ENCODE peak calls at places on chromosome 4, in ten cellular contexts. S is lung, L is GM13977, A is right atrium auricular region, C is mesothelial cell of epicardium, X is tibial nerve, P is fibroblast of mammary gland, Y is ascending aorta, N is sigmoid colon, B is Peyer's patch. T is an unnamed sample.

GRCh38 chr4:145216532-145216931 is 36.1 kb upstream of the OTUD4 start:
- DNase-seq in S (no peak), L (peak), A (no peak), C (no peak), X (no peak), P (peak), Y (no peak), N (no peak), B (no peak), T (peak)

GRCh38 chr4:10635096-10635495 is 49.5 kb downstream of the CLNK start:
- DNase-seq in S (no peak), L (no peak), A (no peak), C (no peak), X (no peak), P (no peak), Y (no peak), N (no peak), B (no peak), T (no peak)

GRCh38 chr4:168174308-168174707 is 82.0 kb downstream of the ANXA10 start:
- DNase-seq in S (no peak), L (no peak), A (no peak), C (no peak), X (no peak), P (no peak), Y (no peak), N (no peak), B (no peak), T (no peak)

GRCh38 chr4:101200561-101200960 is 146.8 kb downstream of the PPP3CA start:
- DNase-seq in S (no peak), L (no peak), A (no peak), C (no peak), X (no peak), P (peak), Y (no peak), N (no peak), B (no peak), T (no peak)

GRCh38 chr4:86498560-86499166 is 95.5 kb upstream of the PTPN13 start:
- DNase-seq in S (no peak), L (peak), A (no peak), C (no peak), X (peak), P (peak), Y (no peak), N (no peak), B (no peak), T (peak)

GRCh38 chr4:168220893-168221292 is 97.7 kb downstream of the DDX60 start:
- DNase-seq in S (no peak), L (no peak), A (no peak), C (no peak), X (no peak), P (peak), Y (no peak), N (no peak), B (no peak), T (no peak)

GRCh38 chr4:82561745-82562552 is at the start of gene TMEM150C:
- DNase-seq in S (no peak), L (no peak), A (no peak), C (peak), X (no peak), P (peak), Y (no peak), N (no peak), B (no peak), T (peak)

GRCh38 chr4:7959066-7959465 is 19.4 kb upstream of the AFAP1 start:
- DNase-seq in S (no peak), L (no peak), A (no peak), C (no peak), X (no peak), P (no peak), Y (no peak), N (no peak), B (no peak), T (no peak)

GRCh38 chr4:5890063-5890727 is 2.7 kb downstream of the CRMP1 start:
- DNase-seq in S (no peak), L (peak), A (no peak), C (no peak), X (no peak), P (no peak), Y (no peak), N (no peak), B (no peak), T (peak)

GRCh38 chr4:142840516-142841123 is 5.5 kb downstream of the INPP4B start:
- DNase-seq in S (no peak), L (peak), A (no peak), C (no peak), X (no peak), P (peak), Y (no peak), N (no peak), B (peak), T (no peak)

GRCh38 chr4:147825451-147826287 is 93.8 kb downstream of the ARHGAP10 start:
- DNase-seq in S (no peak), L (no peak), A (no peak), C (no peak), X (no peak), P (peak), Y (no peak), N (no peak), B (peak), T (no peak)

GRCh38 chr4:81314196-81314896 is 99.3 kb upstream of the PRKG2 start:
- DNase-seq in S (peak), L (no peak), A (peak), C (no peak), X (no peak), P (peak), Y (no peak), N (no peak), B (peak), T (no peak)

GRCh38 chr4:10347281-10347795 is 109.9 kb downstream of the ZNF518B start:
- DNase-seq in S (no peak), L (no peak), A (no peak), C (no peak), X (no peak), P (no peak), Y (no peak), N (no peak), B (no peak), T (no peak)

GRCh38 chr4:94711635-94712034 is 46.1 kb upstream of the BMPR1B start:
- DNase-seq in S (no peak), L (no peak), A (no peak), C (no peak), X (no peak), P (no peak), Y (no peak), N (no peak), B (no peak), T (no peak)

GRCh38 chr4:37542749-37543148 is 143.4 kb downstream of the RELL1 start:
- DNase-seq in S (no peak), L (no peak), A (no peak), C (no peak), X (no peak), P (no peak), Y (no peak), N (no peak), B (no peak), T (no peak)

GRCh38 chr4:110830461-110830860 is 207.6 kb upstream of the PITX2 start:
- DNase-seq in S (no peak), L (no peak), A (no peak), C (no peak), X (no peak), P (no peak), Y (no peak), N (no peak), B (no peak), T (no peak)

GRCh38 chr4:75555294-75556164 is at the start of gene ODAPH:
- DNase-seq in S (no peak), L (peak), A (no peak), C (no peak), X (no peak), P (peak), Y (no peak), N (no peak), B (peak), T (peak)

GRCh38 chr4:19327364-19327763 is 924.3 kb upstream of the SLIT2 start:
- DNase-seq in S (no peak), L (no peak), A (no peak), C (no peak), X (no peak), P (peak), Y (no peak), N (no peak), B (no peak), T (no peak)

GRCh38 chr4:52407545-52407944 is 251.6 kb downstream of the USP46 start:
- DNase-seq in S (no peak), L (no peak), A (no peak), C (no peak), X (no peak), P (peak), Y (no peak), N (no peak), B (no peak), T (no peak)

GRCh38 chr4:141301216-141301615 is 80.5 kb downstream of the ZNF330 start:
- DNase-seq in S (no peak), L (no peak), A (no peak), C (no peak), X (no peak), P (no peak), Y (no peak), N (no peak), B (no peak), T (no peak)

GRCh38 chr4:95715830-95716229 is 124.1 kb upstream of the PDHA2 start:
- DNase-seq in S (no peak), L (no peak), A (no peak), C (no peak), X (no peak), P (no peak), Y (no peak), N (no peak), B (no peak), T (no peak)

GRCh38 chr4:95732061-95732460 is 107.8 kb upstream of the PDHA2 start:
- DNase-seq in S (no peak), L (no peak), A (no peak), C (no peak), X (no peak), P (peak), Y (no peak), N (no peak), B (no peak), T (no peak)

GRCh38 chr4:141142423-141142822 is 9.2 kb upstream of the RNF150 start:
- DNase-seq in S (peak), L (no peak), A (no peak), C (no peak), X (no peak), P (no peak), Y (no peak), N (no peak), B (no peak), T (no peak)

GRCh38 chr4:76665721-76666120 is 230.7 kb downstream of the SHROOM3 start:
- DNase-seq in S (no peak), L (no peak), A (no peak), C (no peak), X (no peak), P (no peak), Y (no peak), N (no peak), B (no peak), T (no peak)

GRCh38 chr4:151486166-151486565 is 77.2 kb downstream of the FHIP1A start:
- DNase-seq in S (no peak), L (no peak), A (no peak), C (no peak), X (no peak), P (peak), Y (no peak), N (no peak), B (no peak), T (no peak)

GRCh38 chr4:79575709-79576479 is 167.9 kb upstream of the GK2 start:
- DNase-seq in S (no peak), L (no peak), A (no peak), C (no peak), X (no peak), P (no peak), Y (no peak), N (peak), B (no peak), T (no peak)

GRCh38 chr4:168797176-168797575 is 212.9 kb downstream of the CBR4 start:
- DNase-seq in S (no peak), L (no peak), A (no peak), C (no peak), X (no peak), P (peak), Y (no peak), N (no peak), B (no peak), T (no peak)

GRCh38 chr4:169848018-169848417 is 90.3 kb upstream of the HPF1 start:
- DNase-seq in S (no peak), L (no peak), A (no peak), C (no peak), X (no peak), P (no peak), Y (no peak), N (no peak), B (no peak), T (no peak)

GRCh38 chr4:147587061-147587460 is 30.1 kb upstream of the TMEM184C start:
- DNase-seq in S (no peak), L (no peak), A (no peak), C (no peak), X (no peak), P (no peak), Y (no peak), N (no peak), B (no peak), T (no peak)

GRCh38 chr4:149986916-149987315 is 91.3 kb upstream of the DCLK2 start:
- DNase-seq in S (no peak), L (no peak), A (no peak), C (no peak), X (no peak), P (no peak), Y (no peak), N (no peak), B (no peak), T (no peak)

GRCh38 chr4:136741468-136741867 is 790.8 kb downstream of the PCDH18 start:
- DNase-seq in S (no peak), L (no peak), A (no peak), C (no peak), X (no peak), P (peak), Y (no peak), N (no peak), B (no peak), T (no peak)

GRCh38 chr4:185004562-185005208 is 13.6 kb upstream of the HELT start:
- DNase-seq in S (no peak), L (no peak), A (no peak), C (no peak), X (peak), P (no peak), Y (no peak), N (peak), B (no peak), T (no peak)

GRCh38 chr4:27048350-27049100 is 187.9 kb downstream of the STIM2 start:
- DNase-seq in S (no peak), L (peak), A (no peak), C (no peak), X (no peak), P (peak), Y (no peak), N (no peak), B (no peak), T (peak)

GRCh38 chr4:25925486-25926201 is 11.6 kb downstream of the SMIM20 start:
- DNase-seq in S (no peak), L (peak), A (no peak), C (peak), X (peak), P (peak), Y (no peak), N (no peak), B (peak), T (peak)

GRCh38 chr4:149498246-149498645 is 317.4 kb downstream of the IQCM start:
- DNase-seq in S (no peak), L (no peak), A (no peak), C (no peak), X (no peak), P (no peak), Y (no peak), N (no peak), B (no peak), T (no peak)

GRCh38 chr4:6714954-6715353 is 1.0 kb upstream of the BLOC1S4 start:
- DNase-seq in S (no peak), L (no peak), A (no peak), C (no peak), X (no peak), P (no peak), Y (no peak), N (no peak), B (no peak), T (no peak)

GRCh38 chr4:77959566-77960338 is 97.1 kb downstream of the MRPL1 start:
- DNase-seq in S (no peak), L (peak), A (no peak), C (no peak), X (peak), P (peak), Y (no peak), N (no peak), B (no peak), T (peak)

GRCh38 chr4:8255698-8256441 is 13.7 kb upstream of the HTRA3 start:
- DNase-seq in S (no peak), L (no peak), A (peak), C (no peak), X (no peak), P (peak), Y (no peak), N (no peak), B (no peak), T (no peak)

DNA sequence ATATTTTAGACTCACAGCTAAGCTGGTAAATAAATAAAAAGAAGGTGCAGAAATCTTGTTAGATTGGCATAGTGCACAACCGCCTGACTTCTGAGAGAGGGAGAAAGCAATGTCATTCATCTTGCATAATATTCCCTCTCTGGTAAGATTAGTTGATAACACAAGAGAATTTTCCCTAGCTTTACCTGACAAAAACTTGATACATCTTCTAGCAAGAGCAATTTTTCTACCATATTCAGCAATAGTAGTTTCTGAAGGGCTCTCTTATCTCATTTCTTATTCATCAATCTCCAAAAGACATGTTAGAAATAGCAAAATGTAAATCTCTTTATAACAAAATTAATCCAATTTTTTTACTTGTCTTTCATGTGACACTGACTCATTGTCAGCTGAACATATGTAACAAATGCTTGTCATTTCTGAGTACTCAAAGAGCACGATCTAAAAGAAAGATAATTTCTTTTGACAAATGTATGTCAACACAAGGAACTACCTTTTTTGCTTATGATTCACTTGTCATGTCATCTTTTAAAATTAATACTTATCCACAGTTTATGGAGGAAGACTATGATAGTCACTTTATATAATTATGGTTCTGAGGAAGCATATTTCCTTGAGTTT is 240.0 kb downstream of the ARAP2 start:
- DNase-seq in S (no peak), L (no peak), A (no peak), C (no peak), X (no peak), P (no peak), Y (no peak), N (no peak), B (no peak), T (no peak)
- TF ChIP-seq CTCF in S (no peak), L (no peak), A (no peak), C (no peak), X (no peak), P (no peak), Y (no peak), N (no peak), B (no peak), T (no peak)

GRCh38 chr4:153542835-153543234 is 76.7 kb downstream of the TMEM131L start:
- DNase-seq in S (no peak), L (no peak), A (no peak), C (no peak), X (no peak), P (no peak), Y (no peak), N (no peak), B (no peak), T (no peak)

GRCh38 chr4:153543351-153543750 is 77.2 kb downstream of the TMEM131L start:
- DNase-seq in S (no peak), L (no peak), A (no peak), C (no peak), X (no peak), P (no peak), Y (no peak), N (no peak), B (no peak), T (no peak)

GRCh38 chr4:153542131-153542530 is 76.0 kb downstream of the TMEM131L start:
- DNase-seq in S (no peak), L (no peak), A (no peak), C (no peak), X (no peak), P (no peak), Y (no peak), N (no peak), B (no peak), T (no peak)

GRCh38 chr4:153539058-153539826 is 73.1 kb downstream of the TMEM131L start:
- DNase-seq in S (no peak), L (no peak), A (no peak), C (no peak), X (no peak), P (no peak), Y (no peak), N (no peak), B (no peak), T (no peak)

DNA sequence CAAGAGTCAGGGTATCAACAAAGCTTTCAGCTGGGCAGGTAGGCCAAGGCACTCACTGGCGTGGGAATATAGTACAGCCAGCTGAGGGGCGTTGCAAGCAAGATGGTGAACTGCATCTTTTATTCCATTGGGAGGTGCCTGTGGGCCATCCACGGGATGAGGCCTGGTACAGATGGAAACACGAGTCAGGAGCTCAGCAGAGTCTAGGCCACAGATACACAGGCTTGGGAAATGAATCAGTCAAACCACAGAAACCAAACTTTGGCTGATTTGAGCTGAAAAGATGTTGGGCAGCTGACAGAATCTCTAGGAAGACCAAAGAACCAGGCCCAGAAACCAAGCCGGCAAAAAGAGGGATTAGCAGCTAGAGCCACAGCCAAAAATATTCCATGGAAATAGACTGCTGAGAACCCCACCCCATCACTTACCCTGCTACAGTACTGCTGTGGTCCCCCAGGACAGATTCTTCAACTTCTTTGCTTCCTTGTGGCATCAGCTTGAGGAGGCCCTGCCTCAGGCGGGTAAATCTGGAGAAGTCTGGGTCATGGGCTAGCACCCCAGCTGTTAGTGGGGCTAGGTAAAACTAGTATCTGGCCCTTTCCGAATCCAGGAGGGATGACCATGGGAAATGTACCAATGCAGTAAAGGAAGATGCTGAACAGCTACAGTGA is 75.4 kb downstream of the TMEM131L start:
- DNase-seq in S (no peak), L (no peak), A (no peak), C (no peak), X (no peak), P (peak), Y (no peak), N (no peak), B (no peak), T (no peak)
- TF ChIP-seq CTCF in S (no peak), L (no peak), A (no peak), C (no peak), X (no peak), P (peak), Y (no peak), N (no peak), B (no peak), T (no peak)

DNA sequence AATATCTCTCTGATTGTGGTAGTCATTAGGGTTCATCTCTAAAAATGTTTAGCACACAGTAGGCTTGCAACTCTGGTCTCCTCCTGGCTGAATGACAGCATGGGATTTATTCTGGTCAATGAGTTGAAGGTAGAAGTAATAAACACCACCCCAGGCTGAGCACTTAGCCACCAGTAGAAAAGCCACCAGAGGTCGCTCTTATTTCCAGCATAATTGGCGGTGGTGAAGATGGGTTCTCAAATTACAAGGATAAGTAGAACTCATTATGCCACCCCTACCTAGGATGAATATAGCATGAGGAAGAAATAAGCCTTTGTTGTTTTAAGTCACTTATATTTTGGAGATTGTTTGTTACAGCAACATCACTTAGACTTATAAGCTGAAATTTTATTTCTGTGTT is 302.7 kb downstream of the GPM6A start:
- DNase-seq in S (no peak), L (no peak), A (no peak), C (no peak), X (no peak), P (peak), Y (no peak), N (no peak), B (no peak), T (no peak)
- TF ChIP-seq CTCF in S (no peak), L (peak), A (no peak), C (no peak), X (no peak), P (peak), Y (no peak), N (no peak), B (no peak), T (peak)

DNA sequence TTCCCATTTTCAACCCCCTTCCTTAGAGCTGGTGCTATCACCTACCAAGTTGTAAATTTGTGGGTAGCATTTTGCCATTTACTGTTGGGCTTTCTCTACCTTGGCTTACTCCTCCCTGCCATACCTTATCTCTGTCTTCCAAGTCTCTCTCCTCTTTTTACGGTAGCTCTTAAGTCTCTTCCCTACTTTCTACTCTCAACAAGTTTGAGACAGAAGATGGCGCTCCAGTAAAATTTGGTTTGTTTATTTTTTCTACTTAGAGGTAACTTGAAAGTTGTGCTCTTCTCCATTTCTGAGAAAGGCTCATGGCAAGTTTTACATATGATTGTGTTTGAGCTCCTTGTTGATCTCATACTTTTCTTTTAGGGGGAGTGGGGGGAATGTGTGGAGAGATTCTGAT is 1508.1 kb downstream of the TECRL start:
- DNase-seq in S (no peak), L (no peak), A (no peak), C (no peak), X (no peak), P (no peak), Y (no peak), N (no peak), B (no peak), T (no peak)
- TF ChIP-seq CTCF in S (no peak), L (no peak), A (no peak), C (no peak), X (no peak), P (no peak), Y (no peak), N (no peak), B (no peak), T (no peak)

T was measured in GM20000.